ENCODE peak calls at places on chromosomes 2 and 18, in nine cellular contexts. One of them, this sample, is unnamed.

GRCh38 chr2:14285812-14286211 is 346.7 kb upstream of the LRATD1 start:
- DNase-seq in hippocampal formation: no peak
- DNase-seq in effector memory CD4-positive, alpha-beta T cell: no peak
- DNase-seq in HCEC 1CT: no peak
- DNase-seq in activated CD8-positive, alpha-beta memory T cell treated with anti-CD3 and anti-CD28 coated beads, Interleukin-2, amount 50 U/mL, for 4 hours: no peak
- DNase-seq in GM03348: no peak
- DNase-seq in NCI-H2081: no peak
- DNase-seq in G401: no peak
- DNase-seq in effector CD8-positive, alpha-beta T cell: no peak
- DNase-seq in this sample: no peak

GRCh38 chr2:224930124-224930523 is 112.1 kb downstream of the DOCK10 start:
- DNase-seq in hippocampal formation: no peak
- DNase-seq in GM03348: no peak
- DNase-seq in effector CD8-positive, alpha-beta T cell: no peak
- DNase-seq in effector memory CD4-positive, alpha-beta T cell: peak; percentile 21
- DNase-seq in G401: no peak
- DNase-seq in NCI-H2081: no peak
- DNase-seq in activated CD8-positive, alpha-beta memory T cell treated with anti-CD3 and anti-CD28 coated beads, Interleukin-2, amount 50 U/mL, for 4 hours: no peak
- DNase-seq in HCEC 1CT: no peak
- DNase-seq in this sample: no peak

GRCh38 chr2:179636995-179637394 is 224.4 kb downstream of the ZNF385B start:
- DNase-seq in effector memory CD4-positive, alpha-beta T cell: no peak
- DNase-seq in effector CD8-positive, alpha-beta T cell: no peak
- DNase-seq in hippocampal formation: no peak
- DNase-seq in G401: peak; percentile 87
- DNase-seq in NCI-H2081: no peak
- DNase-seq in GM03348: no peak
- DNase-seq in activated CD8-positive, alpha-beta memory T cell treated with anti-CD3 and anti-CD28 coated beads, Interleukin-2, amount 50 U/mL, for 4 hours: no peak
- DNase-seq in HCEC 1CT: no peak
- DNase-seq in this sample: no peak

GRCh38 chr2:9384521-9384920 is 38.8 kb downstream of the ITGB1BP1 start:
- DNase-seq in G401: no peak
- DNase-seq in GM03348: no peak
- DNase-seq in activated CD8-positive, alpha-beta memory T cell treated with anti-CD3 and anti-CD28 coated beads, Interleukin-2, amount 50 U/mL, for 4 hours: no peak
- DNase-seq in HCEC 1CT: no peak
- DNase-seq in NCI-H2081: no peak
- DNase-seq in hippocampal formation: no peak
- DNase-seq in effector CD8-positive, alpha-beta T cell: no peak
- DNase-seq in effector memory CD4-positive, alpha-beta T cell: no peak
- DNase-seq in this sample: no peak

GRCh38 chr18:2147424-2147823 is 423.9 kb downstream of the METTL4 start:
- DNase-seq in effector CD8-positive, alpha-beta T cell: no peak
- DNase-seq in hippocampal formation: no peak
- DNase-seq in activated CD8-positive, alpha-beta memory T cell treated with anti-CD3 and anti-CD28 coated beads, Interleukin-2, amount 50 U/mL, for 4 hours: no peak
- DNase-seq in NCI-H2081: no peak
- DNase-seq in HCEC 1CT: no peak
- DNase-seq in G401: no peak
- DNase-seq in effector memory CD4-positive, alpha-beta T cell: no peak
- DNase-seq in GM03348: no peak
- DNase-seq in this sample: no peak

GRCh38 chr2:17538022-17538843 is 2.3 kb upstream of the VSNL1 start:
- DNase-seq in NCI-H2081: no peak
- DNase-seq in G401: peak; percentile 62
- DNase-seq in activated CD8-positive, alpha-beta memory T cell treated with anti-CD3 and anti-CD28 coated beads, Interleukin-2, amount 50 U/mL, for 4 hours: no peak
- DNase-seq in HCEC 1CT: no peak
- DNase-seq in hippocampal formation: no peak
- DNase-seq in GM03348: no peak
- DNase-seq in effector memory CD4-positive, alpha-beta T cell: no peak
- DNase-seq in effector CD8-positive, alpha-beta T cell: no peak
- DNase-seq in this sample: no peak

GRCh38 chr2:48946444-48947048 is 191.0 kb upstream of the LHCGR start:
- DNase-seq in GM03348: peak; percentile 71
- DNase-seq in HCEC 1CT: peak; percentile 52
- DNase-seq in effector memory CD4-positive, alpha-beta T cell: no peak
- DNase-seq in G401: peak; percentile 80
- DNase-seq in hippocampal formation: peak; percentile 32
- DNase-seq in effector CD8-positive, alpha-beta T cell: no peak
- DNase-seq in activated CD8-positive, alpha-beta memory T cell treated with anti-CD3 and anti-CD28 coated beads, Interleukin-2, amount 50 U/mL, for 4 hours: no peak
- DNase-seq in NCI-H2081: peak; percentile 58
- DNase-seq in this sample: peak; percentile 69

GRCh38 chr2:43152711-43153627 is 73.4 kb downstream of the ZFP36L2 start:
- DNase-seq in HCEC 1CT: no peak
- DNase-seq in hippocampal formation: no peak
- DNase-seq in activated CD8-positive, alpha-beta memory T cell treated with anti-CD3 and anti-CD28 coated beads, Interleukin-2, amount 50 U/mL, for 4 hours: no peak
- DNase-seq in effector memory CD4-positive, alpha-beta T cell: no peak
- DNase-seq in effector CD8-positive, alpha-beta T cell: no peak
- DNase-seq in NCI-H2081: no peak
- DNase-seq in G401: no peak
- DNase-seq in GM03348: no peak
- DNase-seq in this sample: no peak

GRCh38 chr2:23594079-23594494 is 209.1 kb downstream of the KLHL29 start:
- DNase-seq in effector CD8-positive, alpha-beta T cell: no peak
- DNase-seq in hippocampal formation: no peak
- DNase-seq in NCI-H2081: peak; percentile 96
- DNase-seq in HCEC 1CT: no peak
- DNase-seq in effector memory CD4-positive, alpha-beta T cell: no peak
- DNase-seq in GM03348: no peak
- DNase-seq in G401: peak; percentile 19
- DNase-seq in activated CD8-positive, alpha-beta memory T cell treated with anti-CD3 and anti-CD28 coated beads, Interleukin-2, amount 50 U/mL, for 4 hours: no peak
- DNase-seq in this sample: no peak

GRCh38 chr2:8086796-8087479 is 594.9 kb upstream of the ID2 start:
- DNase-seq in G401: no peak
- DNase-seq in GM03348: peak; percentile 87
- DNase-seq in effector memory CD4-positive, alpha-beta T cell: no peak
- DNase-seq in activated CD8-positive, alpha-beta memory T cell treated with anti-CD3 and anti-CD28 coated beads, Interleukin-2, amount 50 U/mL, for 4 hours: no peak
- DNase-seq in NCI-H2081: no peak
- DNase-seq in HCEC 1CT: peak; percentile 46
- DNase-seq in effector CD8-positive, alpha-beta T cell: no peak
- DNase-seq in hippocampal formation: no peak
- DNase-seq in this sample: no peak

GRCh38 chr2:113677327-113677726 is 50.3 kb downstream of the RABL2A start:
- DNase-seq in GM03348: no peak
- DNase-seq in effector memory CD4-positive, alpha-beta T cell: no peak
- DNase-seq in NCI-H2081: no peak
- DNase-seq in activated CD8-positive, alpha-beta memory T cell treated with anti-CD3 and anti-CD28 coated beads, Interleukin-2, amount 50 U/mL, for 4 hours: no peak
- DNase-seq in G401: no peak
- DNase-seq in effector CD8-positive, alpha-beta T cell: no peak
- DNase-seq in hippocampal formation: no peak
- DNase-seq in HCEC 1CT: no peak
- DNase-seq in this sample: no peak

GRCh38 chr2:11079131-11079824 is 76.0 kb upstream of the SLC66A3 start:
- DNase-seq in effector CD8-positive, alpha-beta T cell: no peak
- DNase-seq in activated CD8-positive, alpha-beta memory T cell treated with anti-CD3 and anti-CD28 coated beads, Interleukin-2, amount 50 U/mL, for 4 hours: no peak
- DNase-seq in hippocampal formation: no peak
- DNase-seq in G401: no peak
- DNase-seq in effector memory CD4-positive, alpha-beta T cell: no peak
- DNase-seq in HCEC 1CT: no peak
- DNase-seq in GM03348: no peak
- DNase-seq in NCI-H2081: no peak
- DNase-seq in this sample: no peak

GRCh38 chr2:17643031-17643615 is 102.6 kb downstream of the VSNL1 start:
- DNase-seq in effector memory CD4-positive, alpha-beta T cell: no peak
- DNase-seq in GM03348: peak; percentile 93
- DNase-seq in NCI-H2081: no peak
- DNase-seq in activated CD8-positive, alpha-beta memory T cell treated with anti-CD3 and anti-CD28 coated beads, Interleukin-2, amount 50 U/mL, for 4 hours: no peak
- DNase-seq in G401: no peak
- DNase-seq in HCEC 1CT: peak; percentile 97
- DNase-seq in effector CD8-positive, alpha-beta T cell: no peak
- DNase-seq in hippocampal formation: no peak
- DNase-seq in this sample: no peak

GRCh38 chr18:42192251-42193248 is 237.5 kb downstream of the PIK3C3 start:
- DNase-seq in NCI-H2081: no peak
- DNase-seq in effector memory CD4-positive, alpha-beta T cell: no peak
- DNase-seq in HCEC 1CT: no peak
- DNase-seq in effector CD8-positive, alpha-beta T cell: no peak
- DNase-seq in activated CD8-positive, alpha-beta memory T cell treated with anti-CD3 and anti-CD28 coated beads, Interleukin-2, amount 50 U/mL, for 4 hours: no peak
- DNase-seq in G401: no peak
- DNase-seq in GM03348: no peak
- DNase-seq in hippocampal formation: no peak
- DNase-seq in this sample: no peak

GRCh38 chr2:67997528-67998267 is 65.1 kb downstream of the C1D start:
- DNase-seq in hippocampal formation: no peak
- DNase-seq in G401: no peak
- DNase-seq in effector CD8-positive, alpha-beta T cell: no peak
- DNase-seq in NCI-H2081: no peak
- DNase-seq in activated CD8-positive, alpha-beta memory T cell treated with anti-CD3 and anti-CD28 coated beads, Interleukin-2, amount 50 U/mL, for 4 hours: no peak
- DNase-seq in effector memory CD4-positive, alpha-beta T cell: no peak
- DNase-seq in HCEC 1CT: peak; percentile 87
- DNase-seq in GM03348: peak; percentile 36
- DNase-seq in this sample: no peak

GRCh38 chr2:211331736-211332135 is 775.3 kb downstream of the CPS1 start:
- DNase-seq in effector CD8-positive, alpha-beta T cell: no peak
- DNase-seq in activated CD8-positive, alpha-beta memory T cell treated with anti-CD3 and anti-CD28 coated beads, Interleukin-2, amount 50 U/mL, for 4 hours: no peak
- DNase-seq in G401: no peak
- DNase-seq in NCI-H2081: no peak
- DNase-seq in GM03348: no peak
- DNase-seq in HCEC 1CT: no peak
- DNase-seq in hippocampal formation: no peak
- DNase-seq in effector memory CD4-positive, alpha-beta T cell: no peak
- DNase-seq in this sample: no peak

GRCh38 chr2:27885246-27885645 is 4.9 kb downstream of the RBKS start:
- DNase-seq in NCI-H2081: no peak
- DNase-seq in HCEC 1CT: peak; percentile 57
- DNase-seq in activated CD8-positive, alpha-beta memory T cell treated with anti-CD3 and anti-CD28 coated beads, Interleukin-2, amount 50 U/mL, for 4 hours: no peak
- DNase-seq in GM03348: peak; percentile 24
- DNase-seq in hippocampal formation: no peak
- DNase-seq in G401: no peak
- DNase-seq in effector memory CD4-positive, alpha-beta T cell: no peak
- DNase-seq in effector CD8-positive, alpha-beta T cell: no peak
- DNase-seq in this sample: no peak

GRCh38 chr2:155100261-155100660 is 401.8 kb downstream of the KCNJ3 start:
- DNase-seq in G401: no peak
- DNase-seq in effector memory CD4-positive, alpha-beta T cell: no peak
- DNase-seq in hippocampal formation: no peak
- DNase-seq in activated CD8-positive, alpha-beta memory T cell treated with anti-CD3 and anti-CD28 coated beads, Interleukin-2, amount 50 U/mL, for 4 hours: no peak
- DNase-seq in GM03348: no peak
- DNase-seq in NCI-H2081: no peak
- DNase-seq in effector CD8-positive, alpha-beta T cell: no peak
- DNase-seq in HCEC 1CT: no peak
- DNase-seq in this sample: no peak

GRCh38 chr2:26849056-26850001 is 1.4 kb downstream of the DPYSL5 start:
- DNase-seq in NCI-H2081: peak; percentile 55
- DNase-seq in hippocampal formation: no peak
- DNase-seq in G401: peak; percentile 24
- DNase-seq in GM03348: no peak
- DNase-seq in HCEC 1CT: no peak
- DNase-seq in activated CD8-positive, alpha-beta memory T cell treated with anti-CD3 and anti-CD28 coated beads, Interleukin-2, amount 50 U/mL, for 4 hours: peak; percentile 22
- DNase-seq in effector memory CD4-positive, alpha-beta T cell: no peak
- DNase-seq in effector CD8-positive, alpha-beta T cell: no peak
- DNase-seq in this sample: peak; percentile 62

This sample was measured in NCI-H1436.